ENCODE peak calls at places on chromosome 5, in eight cellular contexts. O is OCI-LY7; D is A549; A is adrenal gland; J is WERI-Rb-1; W is effector memory CD4-positive, alpha-beta T cell; N is heart left ventricle; P is HCT116. I is an unnamed sample.

GRCh38 chr5:165290535-165290934 is 1785.1 kb downstream of the MAT2B start:
- DNase-seq in O (no peak), D (no peak), A (no peak), J (no peak), W (no peak), N (no peak), P (no peak), I (no peak)

GRCh38 chr5:175415303-175415702 is 28.7 kb downstream of the DRD1 start:
- DNase-seq in O (no peak), D (no peak), A (no peak), J (no peak), W (no peak), N (no peak), P (no peak), I (no peak)

GRCh38 chr5:57442080-57442839 is 40.4 kb downstream of the ACTBL2 start:
- DNase-seq in O (no peak), D (no peak), A (no peak), J (no peak), W (no peak), N (peak; percentile 20), P (no peak), I (no peak)

GRCh38 chr5:28234356-28234968 is 1196.1 kb upstream of the CDH9 start:
- DNase-seq in O (no peak), D (no peak), A (no peak), J (no peak), W (no peak), N (no peak), P (no peak), I (no peak)

GRCh38 chr5:160930361-160930760 is 78.3 kb upstream of the ATP10B start:
- DNase-seq in O (no peak), D (no peak), A (no peak), J (no peak), W (no peak), N (no peak), P (no peak), I (no peak)

GRCh38 chr5:33223563-33224305 is 217.0 kb upstream of the TARS1 start:
- DNase-seq in O (no peak), D (no peak), A (no peak), J (no peak), W (no peak), N (no peak), P (no peak), I (no peak)

GRCh38 chr5:34923694-34924461 is 5.5 kb upstream of the DNAJC21 start:
- DNase-seq in O (no peak), D (peak; percentile 72), A (no peak), J (no peak), W (no peak), N (no peak), P (peak; percentile 74), I (no peak)

GRCh38 chr5:82351754-82352145 is 73.6 kb upstream of the RPS23 start:
- DNase-seq in O (peak; percentile 51), D (peak; percentile 55), A (no peak), J (no peak), W (no peak), N (no peak), P (peak; percentile 61), I (no peak)

GRCh38 chr5:67731886-67732285 is 483.7 kb upstream of the PIK3R1 start:
- DNase-seq in O (no peak), D (no peak), A (no peak), J (no peak), W (no peak), N (no peak), P (no peak), I (no peak)

GRCh38 chr5:38796000-38796738 is 49.6 kb upstream of the OSMR start:
- DNase-seq in O (no peak), D (no peak), A (peak; percentile 63), J (no peak), W (no peak), N (no peak), P (no peak), I (no peak)

GRCh38 chr5:10736354-10736753 is 24.7 kb downstream of the DAP start:
- DNase-seq in O (no peak), D (no peak), A (no peak), J (no peak), W (no peak), N (no peak), P (no peak), I (no peak)

GRCh38 chr5:131198625-131199024 is 27.9 kb downstream of the LYRM7 start:
- DNase-seq in O (no peak), D (no peak), A (no peak), J (no peak), W (no peak), N (no peak), P (no peak), I (no peak)

DNA sequence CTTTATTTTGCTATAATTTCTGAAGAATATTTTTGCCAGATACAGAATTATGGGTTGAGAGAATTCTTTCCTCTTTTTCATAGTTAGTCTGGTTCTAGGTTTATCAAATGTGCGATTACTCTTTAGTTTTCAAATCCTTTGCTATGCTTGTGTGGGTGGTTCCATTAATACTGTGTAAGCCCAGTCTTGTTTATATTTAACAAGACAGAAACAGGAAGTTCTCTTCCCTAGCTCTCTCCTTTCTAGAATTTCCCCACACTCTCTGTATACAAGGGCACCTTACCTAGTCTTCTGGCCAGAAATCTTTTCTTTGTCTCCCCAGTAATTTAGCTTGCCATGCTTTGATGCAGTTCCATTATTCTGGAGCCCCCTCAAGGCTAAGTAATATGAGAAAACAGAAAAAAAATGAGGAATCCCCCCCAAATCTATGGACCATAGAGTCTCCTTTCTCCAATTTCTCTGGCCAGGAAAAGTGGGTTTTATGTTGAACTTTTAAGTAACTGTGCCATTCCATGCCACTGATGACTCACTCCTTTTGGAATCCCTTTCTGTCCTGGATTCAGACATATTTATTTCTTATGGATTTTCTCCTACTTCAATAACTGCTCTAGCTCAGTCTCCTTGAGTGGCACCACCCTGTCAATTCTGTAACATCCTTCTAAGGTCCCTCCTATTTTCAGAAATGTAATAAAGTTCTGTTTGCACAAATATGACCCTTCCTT is 1714.1 kb downstream of the EFNA5 start:
- DNase-seq in O (no peak), D (no peak), A (no peak), J (no peak), W (no peak), N (no peak), P (no peak), I (no peak)
- H3K4me3 ChIP-seq in O (no peak overlapping the region), D (no peak overlapping the region), A (no peak overlapping the region), J (no peak overlapping the region), W (no peak overlapping the region), N (no peak overlapping the region), P (no peak overlapping the region), I (no peak overlapping the region)

GRCh38 chr5:56272765-56273164 is 39.6 kb upstream of the ANKRD55 start:
- DNase-seq in O (no peak), D (no peak), A (no peak), J (no peak), W (no peak), N (no peak), P (no peak), I (no peak)

GRCh38 chr5:56273376-56274005 is 40.4 kb upstream of the ANKRD55 start:
- DNase-seq in O (no peak), D (no peak), A (no peak), J (no peak), W (no peak), N (no peak), P (no peak), I (no peak)

GRCh38 chr5:56269216-56269927 is 36.2 kb upstream of the ANKRD55 start:
- DNase-seq in O (peak; percentile 42), D (peak; percentile 46), A (no peak), J (peak; percentile 43), W (no peak), N (no peak), P (peak; percentile 12), I (no peak)

GRCh38 chr5:56270568-56271392 is 37.6 kb upstream of the ANKRD55 start:
- DNase-seq in O (peak; percentile 78), D (peak; percentile 63), A (peak; percentile 94), J (peak; percentile 86), W (peak; percentile 51), N (peak; percentile 87), P (peak; percentile 62), I (peak; percentile 77)

DNA sequence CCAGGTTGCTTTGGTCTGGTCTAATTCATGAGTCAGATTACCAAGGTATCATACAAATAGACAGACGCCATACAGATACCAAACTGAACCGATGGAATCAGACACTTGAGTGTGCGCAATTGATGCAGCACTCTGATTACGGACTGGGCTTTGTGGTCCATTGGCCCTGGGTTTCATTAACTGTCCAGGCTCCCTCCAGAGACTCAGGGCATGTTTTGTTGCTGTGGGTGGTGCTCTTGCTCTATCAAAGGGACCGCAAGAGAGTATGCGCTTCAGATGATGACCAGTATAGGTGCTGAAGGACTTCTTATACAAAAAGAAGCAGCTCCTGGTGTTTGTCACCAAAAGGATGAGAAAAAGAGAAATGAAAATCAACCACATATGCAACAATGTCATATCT is 36.9 kb upstream of the ANKRD55 start:
- DNase-seq in O (peak; percentile 47), D (no peak), A (no peak), J (peak; percentile 26), W (no peak), N (no peak), P (no peak), I (no peak)
- H3K9me3 ChIP-seq in O (no peaks in the 10 kb centered on the region), D (no peaks in the 10 kb centered on the region), A (no peaks in the 10 kb centered on the region), J (no peaks in the 10 kb centered on the region), W (no peaks in the 10 kb centered on the region), N (no peaks in the 10 kb centered on the region), P (no peaks in the 10 kb centered on the region), I (no peaks in the 10 kb centered on the region)

GRCh38 chr5:93589348-93589662 is 6.3 kb downstream of the NR2F1 start:
- DNase-seq in O (no peak), D (no peak), A (no peak), J (no peak), W (no peak), N (no peak), P (no peak), I (no peak)
- H3K4me3 ChIP-seq in O (no peak overlapping the region), D (no peak overlapping the region), A (peak overlapping the region; percentile 81), J (no peak overlapping the region), W (no peak overlapping the region), N (no peak overlapping the region), P (no peak overlapping the region), I (no peak overlapping the region)

GRCh38 chr5:149818116-149818515 is 88.0 kb downstream of the PPARGC1B start:
- DNase-seq in O (no peak), D (no peak), A (no peak), J (no peak), W (no peak), N (no peak), P (no peak), I (no peak)

GRCh38 chr5:149820536-149821503 is 90.7 kb downstream of the PPARGC1B start:
- DNase-seq in O (no peak), D (no peak), A (no peak), J (no peak), W (no peak), N (no peak), P (no peak), I (no peak)

GRCh38 chr5:149817539-149817938 is 87.4 kb downstream of the PPARGC1B start:
- DNase-seq in O (no peak), D (no peak), A (no peak), J (no peak), W (no peak), N (no peak), P (no peak), I (no peak)

GRCh38 chr5:149822310-149822709 is 92.2 kb downstream of the PPARGC1B start:
- DNase-seq in O (no peak), D (no peak), A (no peak), J (no peak), W (no peak), N (no peak), P (no peak), I (no peak)

DNA sequence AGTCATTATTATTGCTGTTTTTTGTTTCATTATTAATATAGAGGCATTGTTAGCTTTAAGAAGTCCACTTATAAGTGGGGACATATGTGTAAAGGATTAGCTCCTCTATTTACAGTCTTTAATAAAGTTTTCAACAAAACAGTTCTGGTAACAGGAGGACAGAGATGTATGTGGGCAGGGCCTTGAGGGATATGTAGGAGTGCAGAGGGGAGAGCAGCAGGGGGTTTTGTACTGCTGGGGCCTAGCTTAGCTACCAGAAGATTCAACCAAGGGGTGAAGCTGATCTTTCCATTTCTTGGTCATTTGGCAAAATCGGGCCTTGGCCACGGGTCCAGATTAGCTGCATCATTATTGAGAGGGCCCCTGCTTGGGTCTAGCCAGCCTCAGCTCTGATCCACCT is 89.9 kb downstream of the PPARGC1B start:
- DNase-seq in O (no peak), D (no peak), A (no peak), J (no peak), W (no peak), N (no peak), P (no peak), I (no peak)
- H3K9me3 ChIP-seq in O (no peaks in the 10 kb centered on the region), D (no peaks in the 10 kb centered on the region), A (no peaks in the 10 kb centered on the region), J (no peaks in the 10 kb centered on the region), W (no peaks in the 10 kb centered on the region), N (no peaks in the 10 kb centered on the region), P (no peaks in the 10 kb centered on the region), I (no peaks in the 10 kb centered on the region)

I was measured in colonic mucosa.